ENCODE peak calls at places on chromosomes 11 and 22, in four cellular contexts. L, I, B and N are unnamed samples.
A peak's percentile ranks its signal among the peaks of the same experiment; 100 is the strongest.

GRCh38 chr11:131584694-131585592 is 214.5 kb downstream of the NTM start:
- DNase-seq in L (no peak), I (peak; percentile 72), B (no peak), N (no peak)

GRCh38 chr11:107928767-107929507 is 689 bp downstream of the RAB39A start:
- DNase-seq in I (peak; percentile 58), B (no peak), L (no peak), N (no peak)

GRCh38 chr22:39818050-39818449 is 75.5 kb downstream of the ENTHD1 start:
- DNase-seq in B (no peak), L (no peak), I (no peak), N (no peak)

GRCh38 chr22:49607821-49608220 is 219.9 kb downstream of the BRD1 start:
- DNase-seq in L (no peak), B (no peak), I (no peak), N (no peak)

GRCh38 chr11:74559934-74560309 is 32.5 kb upstream of the POLD3 start:
- DNase-seq in I (no peak), B (no peak), L (no peak), N (no peak)

GRCh38 chr11:34501500-34501899 is 12.1 kb downstream of the ELF5 start:
- DNase-seq in B (no peak), I (peak; percentile 74), L (peak; percentile 73), N (peak; percentile 81)

GRCh38 chr11:8168485-8169257 is at the start of gene RIC3:
- DNase-seq in B (no peak), I (peak; percentile 81), L (no peak), N (no peak)

GRCh38 chr22:30210235-30210831 is 36.2 kb downstream of the LIF start:
- DNase-seq in L (no peak), I (no peak), B (no peak), N (peak; percentile 55)

GRCh38 chr11:120663142-120663541 is 151.6 kb downstream of the GRIK4 start:
- DNase-seq in L (no peak), I (no peak), B (no peak), N (no peak)

GRCh38 chr11:132301465-132301864 is 931.0 kb downstream of the NTM start:
- DNase-seq in B (no peak), L (no peak), I (no peak), N (no peak)

GRCh38 chr22:36884314-36885158 is 23.7 kb downstream of the NCF4 start:
- DNase-seq in L (no peak), I (no peak), B (no peak), N (peak; percentile 71)

GRCh38 chr11:106989056-106989455 is 29.2 kb downstream of the GUCY1A2 start:
- DNase-seq in L (no peak), I (no peak), B (no peak), N (peak; percentile 60)

GRCh38 chr11:128522063-128522942 is 65.1 kb downstream of the ETS1 start:
- DNase-seq in L (peak; percentile 98), I (peak; percentile 97), B (peak; percentile 95), N (peak; percentile 95)
- H3K4me3 ChIP-seq in L (peak overlapping the region; percentile 86), I (peak overlapping the region; percentile 65), B (peak overlapping the region; percentile 82), N (peak overlapping the region; percentile 79)

GRCh38 chr11:17145972-17146371 is 61.8 kb downstream of the PIK3C2A start:
- DNase-seq in L (no peak), I (no peak), B (no peak), N (no peak)
- TF ChIP-seq CTCF in L (no peak), I (no peak), B (no peak), N (no peak)

GRCh38 chr11:67732045-67732787 is 57.8 kb upstream of the ALDH3B2 start:
- DNase-seq in L (no peak), B (no peak), I (peak; percentile 76), N (no peak)

GRCh38 chr11:67731583-67731982 is 57.2 kb upstream of the ALDH3B2 start:
- DNase-seq in I (no peak), L (no peak), B (no peak), N (no peak)
- H3K4me3 ChIP-seq in I (no peak overlapping the region), L (no peak overlapping the region), B (no peak overlapping the region), N (no peak overlapping the region)

GRCh38 chr11:76615950-76616349 is 54.6 kb downstream of the LRRC32 start:
- DNase-seq in I (peak; percentile 94), L (no peak), B (peak; percentile 89), N (no peak)

GRCh38 chr11:76610871-76611475 is 59.6 kb downstream of the LRRC32 start:
- DNase-seq in B (no peak), L (no peak), I (peak; percentile 73), N (no peak)

GRCh38 chr11:76612226-76612625 is 58.3 kb downstream of the LRRC32 start:
- DNase-seq in B (peak; percentile 63), L (no peak), I (peak; percentile 57), N (no peak)

GRCh38 chr11:76614471-76615183 is 55.9 kb downstream of the LRRC32 start:
- DNase-seq in L (no peak), I (peak; percentile 90), B (peak; percentile 97), N (no peak)

DNA sequence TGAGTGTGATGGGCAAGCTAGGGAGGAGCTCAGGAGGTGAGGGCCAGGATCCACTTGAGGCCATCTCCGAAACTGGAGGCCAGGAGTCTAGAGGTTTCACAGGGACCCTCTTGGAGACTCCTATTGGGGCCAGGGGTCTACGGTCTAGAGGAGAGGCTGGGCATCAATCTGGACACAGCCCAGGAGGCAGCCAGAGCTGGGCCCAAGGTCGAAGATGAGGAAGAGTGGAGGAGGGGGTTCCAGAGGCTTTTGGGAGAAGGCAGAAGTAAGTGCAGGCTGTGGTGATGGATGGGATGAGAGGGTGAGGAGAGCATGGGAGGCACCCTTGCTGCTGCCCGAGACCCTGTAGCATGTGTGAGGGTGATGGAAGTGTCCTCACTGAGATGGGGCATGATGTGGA is 56.6 kb downstream of the LRRC32 start:
- DNase-seq in I (no peak), B (peak; percentile 68), L (no peak), N (no peak)
- TF ChIP-seq CTCF in I (no peak), B (no peak), L (no peak), N (no peak)

GRCh38 chr11:124798991-124799383 is 1.2 kb downstream of the MSANTD2 start:
- DNase-seq in L (peak; percentile 27), I (no peak), B (no peak), N (peak; percentile 74)

GRCh38 chr11:124799384-124800225 is 601 bp downstream of the MSANTD2 start:
- DNase-seq in L (no peak), B (peak; percentile 74), I (peak; percentile 87), N (peak; percentile 32)

GRCh38 chr11:124800226-124800929 is at the start of gene MSANTD2:
- DNase-seq in L (peak; percentile 48), I (peak; percentile 95), B (peak; percentile 90), N (peak; percentile 88)

GRCh38 chr11:124801636-124802312 is 1.6 kb upstream of the MSANTD2 start:
- DNase-seq in L (no peak), B (no peak), I (no peak), N (peak; percentile 32)

DNA sequence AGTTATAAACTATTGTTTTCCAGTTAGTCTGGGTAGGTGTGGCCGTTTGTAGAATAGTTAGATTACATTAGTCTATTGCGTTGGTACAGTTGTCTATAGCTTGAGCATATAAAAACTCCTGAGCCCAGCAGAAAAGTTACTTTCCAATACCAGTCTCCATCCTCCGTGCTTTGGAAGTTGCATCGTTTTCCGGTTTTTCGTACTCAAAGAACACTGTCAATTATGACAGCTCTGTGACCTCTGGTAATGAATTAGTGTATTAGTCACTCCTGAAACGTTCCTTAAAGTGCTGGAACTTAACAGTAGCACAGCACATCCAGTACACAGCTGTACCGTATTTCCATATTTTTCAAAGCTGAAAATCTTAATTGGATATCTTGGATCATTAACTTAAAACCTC is 808 bp upstream of the MSANTD2 start:
- DNase-seq in I (no peak), B (no peak), L (no peak), N (peak; percentile 58)
- H3K4me3 ChIP-seq in I (peak overlapping the region; percentile 98), B (peak overlapping the region; percentile 98), L (peak overlapping the region; percentile 83), N (peak overlapping the region; percentile 81)

DNA sequence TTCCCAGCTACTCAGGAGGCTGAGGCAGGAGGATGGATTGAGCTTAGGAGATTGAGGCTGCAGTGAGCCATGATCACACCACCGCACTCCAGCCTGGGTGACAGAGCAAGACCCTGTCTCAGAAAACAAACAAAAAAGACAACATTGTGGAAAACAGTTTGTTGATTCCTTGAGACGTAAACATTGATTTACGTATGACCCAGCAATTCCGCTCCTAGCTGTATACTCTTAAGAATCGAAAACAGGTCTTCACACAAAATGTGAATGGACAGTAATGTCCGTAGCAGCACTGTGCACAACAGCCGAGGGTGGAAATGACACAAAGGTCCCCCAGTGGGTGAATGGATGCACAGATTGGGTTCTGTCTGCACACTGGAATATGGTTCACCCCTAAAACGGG is 49.3 kb downstream of the LRP5 start:
- DNase-seq in I (no peak), B (no peak), L (no peak), N (no peak)
- TF ChIP-seq CTCF in I (no peak), B (no peak), L (no peak), N (no peak)